ENCODE peak calls at places on chromosome 6, in six cellular contexts. Q, M, C, U, G and Y are unnamed samples.

GRCh38 chr6:16239090-16239797 is 857 bp downstream of the GMPR start:
- DNase-seq in Q (peak; percentile 44), M (peak; percentile 80), C (no peak), U (peak; percentile 69), G (peak; percentile 69), Y (no peak)

GRCh38 chr6:38504996-38505395 is 134.7 kb downstream of the BTBD9 start:
- DNase-seq in Q (no peak), M (peak; percentile 34), C (no peak), U (no peak), G (no peak), Y (no peak)

GRCh38 chr6:33570806-33571636 is 9.1 kb downstream of the BAK1 start:
- DNase-seq in Q (peak; percentile 57), M (peak; percentile 74), C (peak; percentile 46), U (peak; percentile 72), G (peak; percentile 86), Y (peak; percentile 85)

GRCh38 chr6:113160716-113161115 is 696.4 kb upstream of the MARCKS start:
- DNase-seq in Q (no peak), M (no peak), C (no peak), U (no peak), G (no peak), Y (no peak)

GRCh38 chr6:89826029-89826528 is 3.6 kb upstream of the CASP8AP2 start:
- DNase-seq in Q (peak; percentile 73), M (no peak), C (no peak), U (peak; percentile 19), G (no peak), Y (no peak)

GRCh38 chr6:69138173-69138572 is 503.1 kb downstream of the ADGRB3 start:
- DNase-seq in Q (no peak), M (no peak), C (no peak), U (no peak), G (no peak), Y (no peak)

GRCh38 chr6:373773-374724 is 17.5 kb upstream of the IRF4 start:
- DNase-seq in Q (peak; percentile 16), M (no peak), C (no peak), U (no peak), G (no peak), Y (peak; percentile 45)

GRCh38 chr6:34601706-34602105 is 45.6 kb upstream of the SPDEF start:
- DNase-seq in Q (no peak), M (no peak), C (no peak), U (no peak), G (no peak), Y (no peak)

GRCh38 chr6:144284753-144285547 is at the start of gene UTRN:
- DNase-seq in Q (peak; percentile 79), M (peak; percentile 63), C (peak; percentile 88), U (peak; percentile 90), G (peak; percentile 89), Y (peak; percentile 88)

GRCh38 chr6:39530201-39530759 is 194.9 kb downstream of the KIF6 start:
- DNase-seq in Q (no peak), M (peak; percentile 82), C (no peak), U (peak; percentile 68), G (no peak), Y (no peak)

GRCh38 chr6:137799950-137800568 is 67.0 kb upstream of the TNFAIP3 start:
- DNase-seq in Q (peak; percentile 67), M (peak; percentile 46), C (no peak), U (peak; percentile 56), G (no peak), Y (peak; percentile 39)

GRCh38 chr6:130676077-130676772 is 151.0 kb upstream of the SMLR1 start:
- DNase-seq in Q (no peak), M (no peak), C (no peak), U (peak; percentile 49), G (no peak), Y (peak; percentile 34)

GRCh38 chr6:8939615-8940014 is 504.3 kb upstream of the SLC35B3 start:
- DNase-seq in Q (no peak), M (no peak), C (no peak), U (no peak), G (no peak), Y (no peak)

DNA sequence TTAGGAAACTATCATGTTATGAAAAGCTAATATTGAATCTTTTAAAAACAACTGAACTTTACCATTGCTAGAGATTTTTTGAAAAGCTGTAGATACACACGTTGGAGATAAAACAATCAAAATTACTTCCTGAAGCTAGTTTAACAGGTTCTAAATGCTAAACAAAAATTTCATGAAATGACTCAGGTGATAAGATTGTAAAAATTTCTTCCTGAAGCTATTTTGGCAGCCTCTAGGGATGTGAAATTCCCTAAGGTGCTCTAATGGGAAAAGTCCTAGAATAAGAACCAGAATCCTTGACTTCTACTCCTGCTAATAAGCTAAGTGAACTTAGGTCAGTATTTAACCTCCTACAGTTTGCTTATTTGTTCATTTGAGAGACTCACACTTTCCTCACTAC is 8.5 kb downstream of the GCM2 start:
- DNase-seq in Q (no peak), M (no peak), C (no peak), U (no peak), G (no peak), Y (no peak)
- H3K14ac ChIP-seq in Q (no peak overlapping the region), M (no peak overlapping the region), C (no peak overlapping the region), U (no peak overlapping the region), G (no peak overlapping the region), Y (no peak overlapping the region)

GRCh38 chr6:165723326-165723725 is 60.3 kb upstream of the PDE10A start:
- DNase-seq in Q (no peak), M (no peak), C (no peak), U (no peak), G (no peak), Y (no peak)

GRCh38 chr6:165725201-165725600 is 62.2 kb upstream of the PDE10A start:
- DNase-seq in Q (no peak), M (no peak), C (no peak), U (no peak), G (no peak), Y (peak; percentile 58)

GRCh38 chr6:165718486-165718885 is 55.4 kb upstream of the PDE10A start:
- DNase-seq in Q (peak; percentile 88), M (no peak), C (no peak), U (peak; percentile 24), G (no peak), Y (no peak)

GRCh38 chr6:165721349-165721748 is 58.3 kb upstream of the PDE10A start:
- DNase-seq in Q (peak; percentile 44), M (no peak), C (no peak), U (peak; percentile 14), G (no peak), Y (no peak)

GRCh38 chr6:165722022-165722421 is 59.0 kb upstream of the PDE10A start:
- DNase-seq in Q (no peak), M (no peak), C (no peak), U (no peak), G (no peak), Y (no peak)
- H3K14ac ChIP-seq in Q (no peak overlapping the region), M (no peak overlapping the region), C (no peak overlapping the region), U (no peak overlapping the region), G (no peak overlapping the region), Y (no peak overlapping the region)

GRCh38 chr6:73299171-73300073 is 36.4 kb upstream of the KHDC1 start:
- DNase-seq in Q (no peak), M (no peak), C (no peak), U (no peak), G (peak; percentile 54), Y (no peak)
- H3K14ac ChIP-seq in Q (no peak overlapping the region), M (no peak overlapping the region), C (no peak overlapping the region), U (no peak overlapping the region), G (no peak overlapping the region), Y (no peak overlapping the region)

GRCh38 chr6:20791074-20791473 is 256.8 kb downstream of the CDKAL1 start:
- DNase-seq in Q (no peak), M (no peak), C (no peak), U (no peak), G (no peak), Y (no peak)
- H3K14ac ChIP-seq in Q (no peak overlapping the region), M (no peak overlapping the region), C (no peak overlapping the region), U (no peak overlapping the region), G (no peak overlapping the region), Y (no peak overlapping the region)